ENCODE peak calls at places on chromosomes 3 and 15, in four cellular contexts. S is stimulated activated CD8-positive, alpha-beta memory T cell treated with anti-CD3 and anti-CD28 coated beads, Interleukin-7, amount 100 ng/mL, for 1 hour; R is dermis blood vessel endothelial cell; O is GF-D8. X is an unnamed sample.

GRCh38 chr3:46932455-46933225 is 43.9 kb downstream of the CCDC12 start:
- DNase-seq in S (no peak), R (no peak), O (no peak), X (no peak)

GRCh38 chr3:66317750-66318366 is 97.1 kb downstream of the SLC25A26 start:
- DNase-seq in S (no peak), R (no peak), O (no peak), X (no peak)

GRCh38 chr3:195171093-195171873 is 99.7 kb downstream of the XXYLT1 start:
- DNase-seq in S (no peak), R (no peak), O (no peak), X (no peak)

GRCh38 chr15:50911001-50911400 is 2.5 kb downstream of the AP4E1 start:
- DNase-seq in S (no peak), R (no peak), O (no peak), X (no peak)

GRCh38 chr3:177744873-177745646 is 547.8 kb upstream of the TBL1XR1 start:
- DNase-seq in S (no peak), R (no peak), O (no peak), X (no peak)

GRCh38 chr3:121651684-121652083 is 9.0 kb downstream of the HCLS1 start:
- DNase-seq in S (no peak), R (peak; percentile 50), O (no peak), X (no peak)

GRCh38 chr3:36482880-36483279 is 102.6 kb downstream of the STAC start:
- DNase-seq in S (no peak), R (no peak), O (no peak), X (no peak)

GRCh38 chr15:38053786-38054185 is 119.3 kb downstream of the TMCO5A start:
- DNase-seq in S (no peak), R (no peak), O (no peak), X (no peak)

GRCh38 chr3:29067014-29067413 is 213.9 kb upstream of the RBMS3 start:
- DNase-seq in S (no peak), R (peak; percentile 11), O (no peak), X (no peak)

GRCh38 chr3:64267774-64268604 is 42.7 kb upstream of the PRICKLE2 start:
- DNase-seq in S (no peak), R (no peak), O (no peak), X (no peak)

GRCh38 chr15:76006136-76006778 is 6.0 kb downstream of the NRG4 start:
- DNase-seq in S (no peak), R (no peak), O (peak; percentile 74), X (no peak)

GRCh38 chr3:185009650-185010049 is 143.2 kb downstream of the C3orf70 start:
- DNase-seq in S (no peak), R (no peak), O (no peak), X (no peak)

GRCh38 chr3:173513123-173513522 is 115.6 kb downstream of the NLGN1 start:
- DNase-seq in S (no peak), R (no peak), O (no peak), X (no peak)

X was measured in central memory CD8-positive, alpha-beta T cell.